ENCODE peak calls at places on chromosome X, in nine cellular contexts. E, G, W, Q, F, J, C, L and D are unnamed samples.

GRCh38 chrX:20060961-20061868 is 55.5 kb downstream of the MAP7D2 start:
- DNase-seq in E (no peak), G (no peak), W (no peak), Q (no peak), F (no peak), J (no peak), C (no peak), L (no peak), D (peak; percentile 59)

GRCh38 chrX:71607488-71607887 is 10.8 kb downstream of the CXCR3 start:
- DNase-seq in E (no peak), G (no peak), W (no peak), Q (no peak), F (no peak), J (no peak), C (no peak), L (no peak), D (no peak)

GRCh38 chrX:14936561-14936960 is 63.3 kb downstream of the MOSPD2 start:
- DNase-seq in E (no peak), G (no peak), W (peak; percentile 29), Q (no peak), F (no peak), J (no peak), C (peak; percentile 63), L (peak; percentile 69), D (no peak)

GRCh38 chrX:108309144-108309543 is 129.1 kb downstream of the COL4A6 start:
- DNase-seq in E (no peak), G (no peak), W (no peak), Q (no peak), F (no peak), J (no peak), C (peak; percentile 57), L (peak; percentile 77), D (no peak)

GRCh38 chrX:49019599-49020249 is 17.7 kb upstream of the GRIPAP1 start:
- DNase-seq in E (no peak), G (no peak), W (no peak), Q (no peak), F (no peak), J (no peak), C (no peak), L (no peak), D (no peak)

GRCh38 chrX:103063191-103063845 is 653 bp downstream of the BEX1 start:
- DNase-seq in E (no peak), G (no peak), W (no peak), Q (no peak), F (no peak), J (peak; percentile 81), C (peak; percentile 31), L (peak; percentile 43), D (no peak)

GRCh38 chrX:18360867-18361266 is 6.4 kb upstream of the SCML2 start:
- DNase-seq in E (no peak), G (no peak), W (no peak), Q (no peak), F (no peak), J (no peak), C (peak; percentile 6), L (peak; percentile 68), D (no peak)

GRCh38 chrX:66676413-66676812 is 37.5 kb upstream of the EDA2R start:
- DNase-seq in E (no peak), G (no peak), W (no peak), Q (no peak), F (no peak), J (no peak), C (peak; percentile 52), L (no peak), D (no peak)

GRCh38 chrX:67558267-67558666 is 14.4 kb downstream of the AR start:
- DNase-seq in E (no peak), G (no peak), W (no peak), Q (no peak), F (no peak), J (no peak), C (no peak), L (no peak), D (no peak)

GRCh38 chrX:144494069-144494468 is 610.2 kb downstream of the UBE2NL start:
- DNase-seq in E (no peak), G (no peak), W (no peak), Q (no peak), F (no peak), J (no peak), C (peak; percentile 17), L (peak; percentile 17), D (no peak)

GRCh38 chrX:25968920-25969319 is 169.2 kb upstream of the MAGEB18 start:
- DNase-seq in E (no peak), G (no peak), W (peak; percentile 26), Q (no peak), F (no peak), J (peak; percentile 88), C (peak; percentile 52), L (peak; percentile 4), D (no peak)

GRCh38 chrX:39652336-39652735 is 445.4 kb downstream of the BCOR start:
- DNase-seq in E (no peak), G (no peak), W (peak; percentile 18), Q (no peak), F (no peak), J (peak; percentile 86), C (peak; percentile 24), L (peak; percentile 58), D (no peak)

GRCh38 chrX:15349046-15349445 is 13.7 kb upstream of the PIGA start:
- DNase-seq in E (no peak), G (no peak), W (peak; percentile 37), Q (no peak), F (no peak), J (peak; percentile 74), C (peak; percentile 67), L (peak; percentile 83), D (no peak)

GRCh38 chrX:55342533-55343501 is 78.1 kb upstream of the PAGE3 start:
- DNase-seq in E (peak; percentile 32), G (no peak), W (peak; percentile 2), Q (no peak), F (no peak), J (peak; percentile 73), C (peak; percentile 74), L (peak; percentile 43), D (no peak)

GRCh38 chrX:105829006-105829405 is 6.7 kb downstream of the NRK start:
- DNase-seq in E (no peak), G (no peak), W (no peak), Q (no peak), F (no peak), J (no peak), C (peak; percentile 2), L (peak; percentile 16), D (no peak)

GRCh38 chrX:22121161-22121560 is 89.0 kb downstream of the PHEX start:
- DNase-seq in E (no peak), G (no peak), W (no peak), Q (no peak), F (no peak), J (no peak), C (peak; percentile 44), L (no peak), D (no peak)

GRCh38 chrX:23797371-23798128 is 14.6 kb downstream of the SAT1 start:
- DNase-seq in E (no peak), G (peak; percentile 54), W (peak; percentile 54), Q (no peak), F (no peak), J (no peak), C (peak; percentile 79), L (peak; percentile 84), D (no peak)

GRCh38 chrX:120768681-120769080 is 107.0 kb downstream of the CT47B1 start:
- DNase-seq in E (no peak), G (no peak), W (no peak), Q (no peak), F (no peak), J (no peak), C (peak; percentile 40), L (peak; percentile 80), D (no peak)

GRCh38 chrX:154717824-154718223 is 33.1 kb downstream of the GAB3 start:
- DNase-seq in E (no peak), G (no peak), W (no peak), Q (no peak), F (no peak), J (no peak), C (no peak), L (peak; percentile 70), D (no peak)

GRCh38 chrX:44744828-44745227 is 99.0 kb upstream of the DUSP21 start:
- DNase-seq in E (no peak), G (no peak), W (no peak), Q (no peak), F (no peak), J (no peak), C (no peak), L (no peak), D (no peak)

GRCh38 chrX:17986440-17986839 is 125.3 kb upstream of the RAI2 start:
- DNase-seq in E (no peak), G (no peak), W (no peak), Q (no peak), F (no peak), J (no peak), C (no peak), L (no peak), D (no peak)

GRCh38 chrX:72054776-72055495 is 76.8 kb downstream of the RTL5 start:
- DNase-seq in E (peak; percentile 52), G (no peak), W (no peak), Q (no peak), F (no peak), J (peak; percentile 57), C (no peak), L (no peak), D (no peak)

GRCh38 chrX:11887175-11887574 is 129.1 kb downstream of the MSL3 start:
- DNase-seq in E (no peak), G (no peak), W (no peak), Q (no peak), F (no peak), J (peak; percentile 47), C (peak; percentile 14), L (no peak), D (no peak)
- TF ChIP-seq CTCF in E (no peak), G (no peak), W (no peak), Q (no peak), F (no peak), J (no peak), C (no peak), L (no peak), D (no peak)

GRCh38 chrX:46803140-46803539 is 33.7 kb upstream of the RP2 start:
- DNase-seq in E (no peak), G (no peak), W (peak; percentile 41), Q (no peak), F (no peak), J (peak; percentile 56), C (peak; percentile 26), L (peak; percentile 46), D (no peak)
- TF ChIP-seq CTCF in E (no peak), G (no peak), W (no peak), Q (no peak), F (no peak), J (peak; percentile 58), C (peak; percentile 27), L (peak; percentile 62), D (no peak)

GRCh38 chrX:97461763-97462162 is 578.1 kb downstream of the RPA4 start:
- DNase-seq in E (no peak), G (no peak), W (no peak), Q (no peak), F (no peak), J (no peak), C (no peak), L (no peak), D (no peak)
- TF ChIP-seq CTCF in E (no peak), G (no peak), W (no peak), Q (no peak), F (no peak), J (peak; percentile 52), C (no peak), L (no peak), D (no peak)

DNA sequence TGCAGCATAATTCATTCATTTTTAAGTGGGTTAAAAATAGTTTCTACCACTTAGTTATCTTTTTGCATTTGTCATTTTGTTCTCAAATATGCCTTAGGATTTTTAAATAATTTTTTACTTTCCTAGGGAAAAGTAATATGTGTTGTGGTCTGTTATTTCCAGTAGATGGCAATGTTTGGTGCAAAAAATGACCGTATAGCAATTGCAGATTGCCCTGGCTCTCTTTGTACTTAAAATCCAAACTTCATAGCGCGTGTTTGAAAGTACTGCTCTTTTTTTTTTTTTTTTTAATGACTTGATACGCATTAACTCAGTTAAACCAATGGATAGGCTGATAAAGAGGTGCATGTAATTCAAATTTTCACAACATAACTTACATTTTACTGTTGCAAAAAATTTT is 74.4 kb upstream of the RBMX start:
- DNase-seq in E (no peak), G (no peak), W (no peak), Q (no peak), F (no peak), J (no peak), C (peak; percentile 24), L (peak; percentile 52), D (no peak)
- TF ChIP-seq CTCF in E (peak; percentile 45), G (no peak), W (no peak), Q (peak; percentile 24), F (peak; percentile 40), J (peak; percentile 64), C (peak; percentile 27), L (peak; percentile 66), D (no peak)